ENCODE peak calls at places on chromosomes 13 and 19, in eight cellular contexts. One of them, this sample, is unnamed.

GRCh38 chr19:29415507-29415906 is 110.3 kb upstream of the VSTM2B start:
- DNase-seq in GM10248: no peak
- DNase-seq in endodermal cell: peak; percentile 83
- DNase-seq in glutamatergic neuron: no peak
- DNase-seq in IMR-90: no peak
- DNase-seq in cardiac fibroblast: no peak
- DNase-seq in ovary: no peak
- DNase-seq in cardiac muscle cell: no peak
- DNase-seq in this sample: no peak

GRCh38 chr13:33728271-33729037 is 89.5 kb upstream of the RFC3 start:
- DNase-seq in GM10248: peak; percentile 51
- DNase-seq in ovary: no peak
- DNase-seq in cardiac fibroblast: peak; percentile 48
- DNase-seq in endodermal cell: no peak
- DNase-seq in IMR-90: no peak
- DNase-seq in glutamatergic neuron: no peak
- DNase-seq in cardiac muscle cell: peak; percentile 20
- DNase-seq in this sample: no peak

GRCh38 chr13:23949200-23949599 is 51.9 kb upstream of the C1QTNF9B start:
- DNase-seq in IMR-90: no peak
- DNase-seq in GM10248: no peak
- DNase-seq in ovary: no peak
- DNase-seq in cardiac muscle cell: no peak
- DNase-seq in endodermal cell: no peak
- DNase-seq in cardiac fibroblast: no peak
- DNase-seq in glutamatergic neuron: no peak
- DNase-seq in this sample: no peak

GRCh38 chr19:39631626-39632025 is 24.1 kb upstream of the LGALS16 start:
- DNase-seq in endodermal cell: no peak
- DNase-seq in cardiac muscle cell: no peak
- DNase-seq in cardiac fibroblast: no peak
- DNase-seq in ovary: no peak
- DNase-seq in IMR-90: no peak
- DNase-seq in GM10248: no peak
- DNase-seq in glutamatergic neuron: no peak
- DNase-seq in this sample: no peak

GRCh38 chr19:13087295-13087694 is 15.4 kb downstream of the LYL1 start:
- DNase-seq in cardiac muscle cell: no peak
- DNase-seq in IMR-90: no peak
- DNase-seq in GM10248: no peak
- DNase-seq in ovary: peak; percentile 21
- DNase-seq in endodermal cell: no peak
- DNase-seq in glutamatergic neuron: no peak
- DNase-seq in cardiac fibroblast: no peak
- DNase-seq in this sample: no peak

GRCh38 chr19:11164879-11165406 is 9.4 kb upstream of the SPC24 start:
- DNase-seq in cardiac muscle cell: peak; percentile 97
- DNase-seq in glutamatergic neuron: no peak
- DNase-seq in ovary: peak; percentile 84
- DNase-seq in cardiac fibroblast: peak; percentile 99
- DNase-seq in IMR-90: peak; percentile 61
- DNase-seq in GM10248: no peak
- DNase-seq in endodermal cell: no peak
- DNase-seq in this sample: no peak

GRCh38 chr13:36710396-36710795 is 36.6 kb downstream of the SERTM1 start:
- DNase-seq in IMR-90: no peak
- DNase-seq in endodermal cell: no peak
- DNase-seq in ovary: no peak
- DNase-seq in cardiac fibroblast: no peak
- DNase-seq in glutamatergic neuron: no peak
- DNase-seq in GM10248: no peak
- DNase-seq in cardiac muscle cell: no peak
- DNase-seq in this sample: no peak

GRCh38 chr13:111270126-111270525 is 50.3 kb upstream of the TEX29 start:
- DNase-seq in GM10248: no peak
- DNase-seq in cardiac fibroblast: no peak
- DNase-seq in cardiac muscle cell: no peak
- DNase-seq in endodermal cell: no peak
- DNase-seq in glutamatergic neuron: no peak
- DNase-seq in ovary: no peak
- DNase-seq in IMR-90: no peak
- DNase-seq in this sample: no peak

GRCh38 chr13:87878706-87879105 is 207.5 kb downstream of the SLITRK5 start:
- DNase-seq in ovary: no peak
- DNase-seq in endodermal cell: no peak
- DNase-seq in glutamatergic neuron: no peak
- DNase-seq in cardiac muscle cell: peak; percentile 2
- DNase-seq in GM10248: no peak
- DNase-seq in IMR-90: no peak
- DNase-seq in cardiac fibroblast: no peak
- DNase-seq in this sample: no peak

GRCh38 chr19:18848860-18849661 is 17.3 kb downstream of the UPF1 start:
- DNase-seq in IMR-90: peak; percentile 40
- DNase-seq in endodermal cell: no peak
- DNase-seq in ovary: peak; percentile 67
- DNase-seq in cardiac muscle cell: peak; percentile 82
- DNase-seq in glutamatergic neuron: no peak
- DNase-seq in GM10248: no peak
- DNase-seq in cardiac fibroblast: peak; percentile 85
- DNase-seq in this sample: no peak

GRCh38 chr13:73245271-73245670 is 186.5 kb downstream of the KLF5 start:
- DNase-seq in endodermal cell: no peak
- DNase-seq in cardiac fibroblast: no peak
- DNase-seq in cardiac muscle cell: no peak
- DNase-seq in glutamatergic neuron: no peak
- DNase-seq in GM10248: no peak
- DNase-seq in IMR-90: no peak
- DNase-seq in ovary: no peak
- DNase-seq in this sample: no peak

GRCh38 chr19:28466107-28467045 is 746.6 kb downstream of the UQCRFS1 start:
- DNase-seq in GM10248: peak; percentile 58
- DNase-seq in IMR-90: peak; percentile 15
- DNase-seq in endodermal cell: peak; percentile 90
- DNase-seq in cardiac fibroblast: peak; percentile 60
- DNase-seq in cardiac muscle cell: peak; percentile 67
- DNase-seq in ovary: no peak
- DNase-seq in glutamatergic neuron: peak; percentile 78
- DNase-seq in this sample: no peak

GRCh38 chr13:44196186-44196751 is 177.4 kb upstream of the SERP2 start:
- DNase-seq in cardiac muscle cell: no peak
- DNase-seq in glutamatergic neuron: no peak
- DNase-seq in GM10248: no peak
- DNase-seq in cardiac fibroblast: no peak
- DNase-seq in ovary: no peak
- DNase-seq in endodermal cell: no peak
- DNase-seq in IMR-90: no peak
- DNase-seq in this sample: no peak

GRCh38 chr19:1045247-1045603 is 5.3 kb downstream of the ABCA7 start:
- DNase-seq in glutamatergic neuron: no peak
- DNase-seq in cardiac fibroblast: no peak
- DNase-seq in endodermal cell: peak; percentile 94
- DNase-seq in IMR-90: no peak
- DNase-seq in cardiac muscle cell: no peak
- DNase-seq in ovary: no peak
- DNase-seq in GM10248: no peak
- DNase-seq in this sample: peak; percentile 45

GRCh38 chr13:76214001-76214400 is 577.9 kb downstream of the LMO7 start:
- DNase-seq in glutamatergic neuron: no peak
- DNase-seq in IMR-90: no peak
- DNase-seq in endodermal cell: no peak
- DNase-seq in GM10248: no peak
- DNase-seq in cardiac muscle cell: no peak
- DNase-seq in ovary: no peak
- DNase-seq in cardiac fibroblast: no peak
- DNase-seq in this sample: no peak

GRCh38 chr13:76210262-76210661 is 574.1 kb downstream of the LMO7 start:
- DNase-seq in GM10248: no peak
- DNase-seq in cardiac muscle cell: peak; percentile 2
- DNase-seq in ovary: no peak
- DNase-seq in IMR-90: no peak
- DNase-seq in glutamatergic neuron: no peak
- DNase-seq in cardiac fibroblast: peak; percentile 2
- DNase-seq in endodermal cell: no peak
- DNase-seq in this sample: no peak

GRCh38 chr13:76216729-76217128 is 580.6 kb downstream of the LMO7 start:
- DNase-seq in cardiac muscle cell: no peak
- DNase-seq in ovary: no peak
- DNase-seq in IMR-90: no peak
- DNase-seq in endodermal cell: no peak
- DNase-seq in glutamatergic neuron: no peak
- DNase-seq in GM10248: no peak
- DNase-seq in cardiac fibroblast: no peak
- DNase-seq in this sample: no peak

DNA sequence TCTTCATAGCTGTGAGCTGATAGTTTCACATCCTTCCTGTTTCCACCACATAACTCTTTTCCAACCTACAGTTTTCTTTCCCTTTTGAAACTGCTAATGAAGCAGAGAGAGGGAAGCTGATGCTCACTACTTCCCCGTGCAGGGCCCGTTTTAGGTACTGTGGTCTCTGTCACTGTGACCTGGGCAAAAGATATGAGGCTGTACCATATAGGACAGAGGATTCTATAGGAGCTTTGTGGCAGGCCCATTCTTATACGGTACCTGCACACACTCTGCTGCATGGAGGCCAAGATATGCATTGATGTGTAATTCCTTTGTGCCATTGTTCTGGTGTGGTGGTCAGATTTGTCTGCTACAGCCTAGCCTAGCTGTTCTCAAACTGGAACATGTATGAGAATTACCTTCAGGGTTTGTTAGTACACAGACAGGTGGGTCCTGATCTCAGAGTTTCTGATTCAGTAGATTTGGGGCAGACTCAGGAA is 577.3 kb downstream of the LMO7 start:
- DNase-seq in GM10248: no peak
- DNase-seq in endodermal cell: no peak
- DNase-seq in glutamatergic neuron: no peak
- DNase-seq in cardiac muscle cell: no peak
- DNase-seq in IMR-90: no peak
- DNase-seq in cardiac fibroblast: no peak
- DNase-seq in ovary: no peak
- DNase-seq in this sample: no peak
- TF ChIP-seq CTCF in GM10248: no peak
- TF ChIP-seq CTCF in endodermal cell: no peak
- TF ChIP-seq CTCF in glutamatergic neuron: no peak
- TF ChIP-seq CTCF in cardiac muscle cell: no peak
- TF ChIP-seq CTCF in IMR-90: no peak
- TF ChIP-seq CTCF in cardiac fibroblast: no peak
- TF ChIP-seq CTCF in ovary: no peak
- TF ChIP-seq CTCF in this sample: no peak

GRCh38 chr13:67148219-67148583 is 81.9 kb downstream of the PCDH9 start:
- DNase-seq in ovary: no peak
- DNase-seq in IMR-90: peak; percentile 68
- DNase-seq in GM10248: no peak
- DNase-seq in endodermal cell: no peak
- DNase-seq in cardiac fibroblast: peak; percentile 61
- DNase-seq in glutamatergic neuron: no peak
- DNase-seq in cardiac muscle cell: peak; percentile 52
- DNase-seq in this sample: no peak
- TF ChIP-seq CTCF in ovary: no peak
- TF ChIP-seq CTCF in IMR-90: no peak
- TF ChIP-seq CTCF in GM10248: no peak
- TF ChIP-seq CTCF in endodermal cell: no peak
- TF ChIP-seq CTCF in cardiac fibroblast: no peak
- TF ChIP-seq CTCF in glutamatergic neuron: no peak
- TF ChIP-seq CTCF in cardiac muscle cell: no peak
- TF ChIP-seq CTCF in this sample: no peak

DNA sequence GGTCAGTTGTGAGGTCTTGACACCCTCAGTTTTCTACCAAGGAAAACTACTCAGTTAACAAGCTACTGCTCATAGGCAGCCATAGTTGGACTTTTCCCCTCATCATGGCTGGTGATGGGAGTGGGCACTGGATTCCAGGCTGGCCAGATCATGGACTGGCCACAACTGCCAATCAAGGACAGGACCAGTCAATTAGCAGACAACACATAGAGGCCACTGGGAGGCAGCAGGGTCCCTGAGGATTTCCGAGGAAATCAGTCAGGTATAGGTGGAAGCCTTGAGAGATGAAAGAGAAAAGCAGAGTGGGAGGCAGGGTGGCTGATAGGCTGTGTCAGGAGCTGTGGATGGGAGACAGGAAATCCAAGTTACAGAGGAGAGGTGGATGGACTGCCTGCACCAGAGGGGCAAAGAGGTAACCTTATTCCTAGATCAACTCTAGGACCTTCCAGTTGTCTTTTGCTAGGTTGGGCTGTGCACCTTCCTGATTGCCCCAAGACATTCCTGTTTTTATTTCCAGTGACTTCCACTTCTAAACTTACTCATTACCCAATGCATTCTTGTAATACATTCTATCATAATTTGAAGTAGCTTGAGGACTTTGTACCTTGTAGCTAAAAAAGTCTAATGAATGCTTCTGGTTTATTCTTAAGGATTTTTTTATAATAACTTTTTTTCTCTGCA is 361.8 kb downstream of the KCNRG start:
- DNase-seq in cardiac muscle cell: no peak
- DNase-seq in IMR-90: no peak
- DNase-seq in ovary: no peak
- DNase-seq in endodermal cell: peak; percentile 83
- DNase-seq in glutamatergic neuron: no peak
- DNase-seq in cardiac fibroblast: no peak
- DNase-seq in GM10248: no peak
- DNase-seq in this sample: no peak
- TF ChIP-seq CTCF in cardiac muscle cell: no peak
- TF ChIP-seq CTCF in IMR-90: no peak
- TF ChIP-seq CTCF in ovary: no peak
- TF ChIP-seq CTCF in endodermal cell: peak; percentile 79
- TF ChIP-seq CTCF in glutamatergic neuron: no peak
- TF ChIP-seq CTCF in cardiac fibroblast: no peak
- TF ChIP-seq CTCF in GM10248: no peak
- TF ChIP-seq CTCF in this sample: no peak

DNA sequence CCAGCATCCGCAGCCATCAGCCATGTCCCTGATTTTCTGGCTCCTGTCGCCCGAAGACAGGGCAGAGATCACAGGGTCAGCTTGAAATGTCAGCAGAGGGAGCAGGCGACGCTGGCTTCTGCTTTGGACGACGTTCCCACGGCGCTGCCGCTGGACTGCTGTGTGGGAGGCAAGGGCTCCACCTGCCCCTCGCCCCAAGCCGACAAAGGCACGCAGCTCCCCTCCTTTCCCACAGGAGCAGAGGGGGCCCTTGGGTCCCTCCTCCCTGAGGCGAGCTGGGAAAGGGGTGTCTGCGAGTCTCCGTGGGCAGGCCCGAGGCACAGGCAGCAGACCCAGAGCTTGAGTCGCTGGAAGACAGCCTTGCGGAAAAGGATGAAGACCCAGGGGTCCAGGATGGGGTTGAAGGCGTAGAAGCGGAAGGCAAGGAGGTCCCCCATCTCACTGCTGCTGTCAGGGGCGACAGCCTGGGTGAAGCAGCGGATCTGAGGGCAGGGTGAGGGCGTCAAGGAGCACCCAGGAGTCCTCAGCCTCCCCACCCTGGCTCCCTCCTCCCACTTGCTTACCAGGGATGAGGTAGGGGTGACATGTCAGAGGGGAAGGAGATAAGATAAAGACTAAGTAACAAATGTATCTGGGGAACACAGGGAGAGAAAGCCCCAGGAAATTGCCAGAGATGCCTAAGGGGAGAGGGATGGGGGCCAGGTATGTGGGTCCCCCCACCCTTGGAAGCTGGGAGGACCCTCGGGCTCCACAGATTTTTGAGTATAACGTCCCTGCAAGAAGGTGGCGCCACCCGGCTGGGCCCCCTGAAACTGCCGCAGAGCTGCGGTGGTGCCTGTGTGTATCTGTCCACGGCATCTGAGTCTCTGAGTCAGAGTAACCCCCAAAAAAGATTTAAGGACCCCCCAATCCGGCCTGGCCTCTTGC is 3.4 kb downstream of the PTGIR start:
- DNase-seq in glutamatergic neuron: no peak
- DNase-seq in ovary: no peak
- DNase-seq in cardiac fibroblast: no peak
- DNase-seq in endodermal cell: no peak
- DNase-seq in GM10248: no peak
- DNase-seq in cardiac muscle cell: no peak
- DNase-seq in IMR-90: peak; percentile 11
- DNase-seq in this sample: no peak
- TF ChIP-seq CTCF in glutamatergic neuron: no peak
- TF ChIP-seq CTCF in ovary: no peak
- TF ChIP-seq CTCF in cardiac fibroblast: no peak
- TF ChIP-seq CTCF in endodermal cell: peak; percentile 63
- TF ChIP-seq CTCF in GM10248: peak; percentile 15
- TF ChIP-seq CTCF in cardiac muscle cell: peak; percentile 15
- TF ChIP-seq CTCF in IMR-90: no peak
- TF ChIP-seq CTCF in this sample: no peak